ENCODE peak calls at places on chromosomes 1 and 21, in seven cellular contexts. One of them, this sample, is unnamed.
A peak's percentile ranks its signal among the peaks of the same experiment; 100 is the strongest.

GRCh38 chr1:32967863-32968571 is 3.4 kb upstream of the RNF19B start:
- DNase-seq in stimulated activated CD8-positive, alpha-beta memory T cell treated with anti-CD3 and anti-CD28 coated beads, Interleukin-15, amount 100 ng/mL, for 24 hours: no peak
- DNase-seq in GM12865: no peak
- DNase-seq in neural crest cell: no peak
- DNase-seq in activated gamma-delta T cell treated with Interleukin-2 at 50 U/mL for 16 hours: no peak
- DNase-seq in NCI-H524 treated with DMSO at 0.1 percent for 48 hours: no peak
- DNase-seq in thoracic aorta: no peak
- DNase-seq in this sample: no peak

GRCh38 chr21:25243809-25244208 is 363.5 kb downstream of the MRPL39 start:
- DNase-seq in stimulated activated CD8-positive, alpha-beta memory T cell treated with anti-CD3 and anti-CD28 coated beads, Interleukin-15, amount 100 ng/mL, for 24 hours: no peak
- DNase-seq in GM12865: no peak
- DNase-seq in neural crest cell: no peak
- DNase-seq in activated gamma-delta T cell treated with Interleukin-2 at 50 U/mL for 16 hours: no peak
- DNase-seq in NCI-H524 treated with DMSO at 0.1 percent for 48 hours: no peak
- DNase-seq in thoracic aorta: no peak
- DNase-seq in this sample: no peak

GRCh38 chr21:45513741-45514310 is 28.4 kb downstream of the SLC19A1 start:
- DNase-seq in stimulated activated CD8-positive, alpha-beta memory T cell treated with anti-CD3 and anti-CD28 coated beads, Interleukin-15, amount 100 ng/mL, for 24 hours: no peak
- DNase-seq in GM12865: no peak
- DNase-seq in neural crest cell: no peak
- DNase-seq in activated gamma-delta T cell treated with Interleukin-2 at 50 U/mL for 16 hours: no peak
- DNase-seq in NCI-H524 treated with DMSO at 0.1 percent for 48 hours: no peak
- DNase-seq in thoracic aorta: no peak
- DNase-seq in this sample: no peak

GRCh38 chr1:29943034-29943433 is 706.7 kb downstream of the PTPRU start:
- DNase-seq in stimulated activated CD8-positive, alpha-beta memory T cell treated with anti-CD3 and anti-CD28 coated beads, Interleukin-15, amount 100 ng/mL, for 24 hours: no peak
- DNase-seq in GM12865: no peak
- DNase-seq in neural crest cell: no peak
- DNase-seq in activated gamma-delta T cell treated with Interleukin-2 at 50 U/mL for 16 hours: no peak
- DNase-seq in NCI-H524 treated with DMSO at 0.1 percent for 48 hours: no peak
- DNase-seq in thoracic aorta: no peak
- DNase-seq in this sample: no peak

GRCh38 chr1:170149241-170149640 is 3.5 kb downstream of the NTMT2 start:
- DNase-seq in stimulated activated CD8-positive, alpha-beta memory T cell treated with anti-CD3 and anti-CD28 coated beads, Interleukin-15, amount 100 ng/mL, for 24 hours: no peak
- DNase-seq in GM12865: no peak
- DNase-seq in neural crest cell: no peak
- DNase-seq in activated gamma-delta T cell treated with Interleukin-2 at 50 U/mL for 16 hours: no peak
- DNase-seq in NCI-H524 treated with DMSO at 0.1 percent for 48 hours: no peak
- DNase-seq in thoracic aorta: no peak
- DNase-seq in this sample: no peak

GRCh38 chr1:28860332-28861073 is 48.5 kb downstream of the OPRD1 start:
- DNase-seq in stimulated activated CD8-positive, alpha-beta memory T cell treated with anti-CD3 and anti-CD28 coated beads, Interleukin-15, amount 100 ng/mL, for 24 hours: no peak
- DNase-seq in GM12865: no peak
- DNase-seq in neural crest cell: no peak
- DNase-seq in activated gamma-delta T cell treated with Interleukin-2 at 50 U/mL for 16 hours: no peak
- DNase-seq in NCI-H524 treated with DMSO at 0.1 percent for 48 hours: peak; percentile 71
- DNase-seq in thoracic aorta: no peak
- DNase-seq in this sample: no peak

GRCh38 chr1:158272681-158273080 is 17.0 kb upstream of the CD1C start:
- DNase-seq in stimulated activated CD8-positive, alpha-beta memory T cell treated with anti-CD3 and anti-CD28 coated beads, Interleukin-15, amount 100 ng/mL, for 24 hours: no peak
- DNase-seq in GM12865: no peak
- DNase-seq in neural crest cell: no peak
- DNase-seq in activated gamma-delta T cell treated with Interleukin-2 at 50 U/mL for 16 hours: no peak
- DNase-seq in NCI-H524 treated with DMSO at 0.1 percent for 48 hours: no peak
- DNase-seq in thoracic aorta: no peak
- DNase-seq in this sample: no peak

GRCh38 chr1:110152133-110152785 is 2.0 kb downstream of the SLC6A17 start:
- DNase-seq in stimulated activated CD8-positive, alpha-beta memory T cell treated with anti-CD3 and anti-CD28 coated beads, Interleukin-15, amount 100 ng/mL, for 24 hours: no peak
- DNase-seq in GM12865: no peak
- DNase-seq in neural crest cell: no peak
- DNase-seq in activated gamma-delta T cell treated with Interleukin-2 at 50 U/mL for 16 hours: no peak
- DNase-seq in NCI-H524 treated with DMSO at 0.1 percent for 48 hours: no peak
- DNase-seq in thoracic aorta: no peak
- DNase-seq in this sample: no peak

GRCh38 chr1:61157420-61157987 is 75.1 kb downstream of the NFIA start:
- DNase-seq in stimulated activated CD8-positive, alpha-beta memory T cell treated with anti-CD3 and anti-CD28 coated beads, Interleukin-15, amount 100 ng/mL, for 24 hours: no peak
- DNase-seq in GM12865: no peak
- DNase-seq in neural crest cell: no peak
- DNase-seq in activated gamma-delta T cell treated with Interleukin-2 at 50 U/mL for 16 hours: no peak
- DNase-seq in NCI-H524 treated with DMSO at 0.1 percent for 48 hours: no peak
- DNase-seq in thoracic aorta: no peak
- DNase-seq in this sample: no peak

GRCh38 chr21:41979335-41979734 is 25.5 kb upstream of the C2CD2 start:
- DNase-seq in stimulated activated CD8-positive, alpha-beta memory T cell treated with anti-CD3 and anti-CD28 coated beads, Interleukin-15, amount 100 ng/mL, for 24 hours: no peak
- DNase-seq in GM12865: peak; percentile 21
- DNase-seq in neural crest cell: no peak
- DNase-seq in activated gamma-delta T cell treated with Interleukin-2 at 50 U/mL for 16 hours: no peak
- DNase-seq in NCI-H524 treated with DMSO at 0.1 percent for 48 hours: no peak
- DNase-seq in thoracic aorta: no peak
- DNase-seq in this sample: no peak

GRCh38 chr1:81010156-81010555 is 790.6 kb upstream of the ADGRL2 start:
- DNase-seq in stimulated activated CD8-positive, alpha-beta memory T cell treated with anti-CD3 and anti-CD28 coated beads, Interleukin-15, amount 100 ng/mL, for 24 hours: no peak
- DNase-seq in GM12865: no peak
- DNase-seq in neural crest cell: no peak
- DNase-seq in activated gamma-delta T cell treated with Interleukin-2 at 50 U/mL for 16 hours: no peak
- DNase-seq in NCI-H524 treated with DMSO at 0.1 percent for 48 hours: no peak
- DNase-seq in thoracic aorta: no peak
- DNase-seq in this sample: no peak

GRCh38 chr1:153348511-153349362 is at the start of gene PGLYRP4:
- DNase-seq in stimulated activated CD8-positive, alpha-beta memory T cell treated with anti-CD3 and anti-CD28 coated beads, Interleukin-15, amount 100 ng/mL, for 24 hours: no peak
- DNase-seq in GM12865: no peak
- DNase-seq in neural crest cell: no peak
- DNase-seq in activated gamma-delta T cell treated with Interleukin-2 at 50 U/mL for 16 hours: no peak
- DNase-seq in NCI-H524 treated with DMSO at 0.1 percent for 48 hours: no peak
- DNase-seq in thoracic aorta: no peak
- DNase-seq in this sample: no peak

GRCh38 chr1:246681822-246682221 is 42.4 kb upstream of the SCCPDH start:
- DNase-seq in stimulated activated CD8-positive, alpha-beta memory T cell treated with anti-CD3 and anti-CD28 coated beads, Interleukin-15, amount 100 ng/mL, for 24 hours: no peak
- DNase-seq in GM12865: no peak
- DNase-seq in neural crest cell: no peak
- DNase-seq in activated gamma-delta T cell treated with Interleukin-2 at 50 U/mL for 16 hours: no peak
- DNase-seq in NCI-H524 treated with DMSO at 0.1 percent for 48 hours: peak; percentile 40
- DNase-seq in thoracic aorta: no peak
- DNase-seq in this sample: no peak

GRCh38 chr1:210250665-210250997 is 18.0 kb downstream of the SERTAD4 start:
- DNase-seq in stimulated activated CD8-positive, alpha-beta memory T cell treated with anti-CD3 and anti-CD28 coated beads, Interleukin-15, amount 100 ng/mL, for 24 hours: no peak
- DNase-seq in GM12865: no peak
- DNase-seq in neural crest cell: peak; percentile 31
- DNase-seq in activated gamma-delta T cell treated with Interleukin-2 at 50 U/mL for 16 hours: no peak
- DNase-seq in NCI-H524 treated with DMSO at 0.1 percent for 48 hours: peak; percentile 50
- DNase-seq in thoracic aorta: no peak
- DNase-seq in this sample: peak; percentile 67

GRCh38 chr1:28322209-28322608 is 6.6 kb upstream of the MED18 start:
- DNase-seq in stimulated activated CD8-positive, alpha-beta memory T cell treated with anti-CD3 and anti-CD28 coated beads, Interleukin-15, amount 100 ng/mL, for 24 hours: no peak
- DNase-seq in GM12865: no peak
- DNase-seq in neural crest cell: no peak
- DNase-seq in activated gamma-delta T cell treated with Interleukin-2 at 50 U/mL for 16 hours: no peak
- DNase-seq in NCI-H524 treated with DMSO at 0.1 percent for 48 hours: peak; percentile 8
- DNase-seq in thoracic aorta: no peak
- DNase-seq in this sample: no peak

GRCh38 chr1:188269956-188270355 is 1441.2 kb downstream of the PLA2G4A start:
- DNase-seq in stimulated activated CD8-positive, alpha-beta memory T cell treated with anti-CD3 and anti-CD28 coated beads, Interleukin-15, amount 100 ng/mL, for 24 hours: no peak
- DNase-seq in GM12865: no peak
- DNase-seq in neural crest cell: no peak
- DNase-seq in activated gamma-delta T cell treated with Interleukin-2 at 50 U/mL for 16 hours: no peak
- DNase-seq in NCI-H524 treated with DMSO at 0.1 percent for 48 hours: no peak
- DNase-seq in thoracic aorta: no peak
- DNase-seq in this sample: no peak

GRCh38 chr1:165481820-165482532 is 37.0 kb upstream of the RXRG start:
- DNase-seq in stimulated activated CD8-positive, alpha-beta memory T cell treated with anti-CD3 and anti-CD28 coated beads, Interleukin-15, amount 100 ng/mL, for 24 hours: no peak
- DNase-seq in GM12865: no peak
- DNase-seq in neural crest cell: no peak
- DNase-seq in activated gamma-delta T cell treated with Interleukin-2 at 50 U/mL for 16 hours: no peak
- DNase-seq in NCI-H524 treated with DMSO at 0.1 percent for 48 hours: no peak
- DNase-seq in thoracic aorta: peak; percentile 7
- DNase-seq in this sample: peak; percentile 12

GRCh38 chr1:27887215-27888035 is 15.1 kb downstream of the THEMIS2 start:
- DNase-seq in stimulated activated CD8-positive, alpha-beta memory T cell treated with anti-CD3 and anti-CD28 coated beads, Interleukin-15, amount 100 ng/mL, for 24 hours: no peak
- DNase-seq in GM12865: peak; percentile 90
- DNase-seq in neural crest cell: no peak
- DNase-seq in activated gamma-delta T cell treated with Interleukin-2 at 50 U/mL for 16 hours: peak; percentile 9
- DNase-seq in NCI-H524 treated with DMSO at 0.1 percent for 48 hours: no peak
- DNase-seq in thoracic aorta: no peak
- DNase-seq in this sample: no peak

GRCh38 chr21:27480841-27481261 is 514.0 kb upstream of the ADAMTS5 start:
- DNase-seq in stimulated activated CD8-positive, alpha-beta memory T cell treated with anti-CD3 and anti-CD28 coated beads, Interleukin-15, amount 100 ng/mL, for 24 hours: no peak
- DNase-seq in GM12865: peak; percentile 0
- DNase-seq in neural crest cell: no peak
- DNase-seq in activated gamma-delta T cell treated with Interleukin-2 at 50 U/mL for 16 hours: no peak
- DNase-seq in NCI-H524 treated with DMSO at 0.1 percent for 48 hours: no peak
- DNase-seq in thoracic aorta: no peak
- DNase-seq in this sample: no peak

GRCh38 chr1:47587891-47588582 is 150.2 kb downstream of the FOXD2 start:
- DNase-seq in stimulated activated CD8-positive, alpha-beta memory T cell treated with anti-CD3 and anti-CD28 coated beads, Interleukin-15, amount 100 ng/mL, for 24 hours: no peak
- DNase-seq in GM12865: no peak
- DNase-seq in neural crest cell: no peak
- DNase-seq in activated gamma-delta T cell treated with Interleukin-2 at 50 U/mL for 16 hours: no peak
- DNase-seq in NCI-H524 treated with DMSO at 0.1 percent for 48 hours: no peak
- DNase-seq in thoracic aorta: no peak
- DNase-seq in this sample: no peak

GRCh38 chr1:28123461-28123961 is 35.1 kb upstream of the EYA3 start:
- DNase-seq in stimulated activated CD8-positive, alpha-beta memory T cell treated with anti-CD3 and anti-CD28 coated beads, Interleukin-15, amount 100 ng/mL, for 24 hours: no peak
- DNase-seq in GM12865: no peak
- DNase-seq in neural crest cell: no peak
- DNase-seq in activated gamma-delta T cell treated with Interleukin-2 at 50 U/mL for 16 hours: no peak
- DNase-seq in NCI-H524 treated with DMSO at 0.1 percent for 48 hours: no peak
- DNase-seq in thoracic aorta: no peak
- DNase-seq in this sample: no peak

GRCh38 chr1:92030701-92031107 is 919 bp downstream of the EPHX4 start:
- DNase-seq in stimulated activated CD8-positive, alpha-beta memory T cell treated with anti-CD3 and anti-CD28 coated beads, Interleukin-15, amount 100 ng/mL, for 24 hours: no peak
- DNase-seq in GM12865: no peak
- DNase-seq in neural crest cell: no peak
- DNase-seq in activated gamma-delta T cell treated with Interleukin-2 at 50 U/mL for 16 hours: no peak
- DNase-seq in NCI-H524 treated with DMSO at 0.1 percent for 48 hours: no peak
- DNase-seq in thoracic aorta: no peak
- DNase-seq in this sample: no peak

GRCh38 chr21:31140025-31140424 is 101.7 kb upstream of the KRTAP19-8 start:
- DNase-seq in stimulated activated CD8-positive, alpha-beta memory T cell treated with anti-CD3 and anti-CD28 coated beads, Interleukin-15, amount 100 ng/mL, for 24 hours: no peak
- DNase-seq in GM12865: no peak
- DNase-seq in neural crest cell: no peak
- DNase-seq in activated gamma-delta T cell treated with Interleukin-2 at 50 U/mL for 16 hours: no peak
- DNase-seq in NCI-H524 treated with DMSO at 0.1 percent for 48 hours: no peak
- DNase-seq in thoracic aorta: no peak
- DNase-seq in this sample: no peak

GRCh38 chr1:111748618-111749337 is 6.9 kb upstream of the DDX20 start:
- DNase-seq in stimulated activated CD8-positive, alpha-beta memory T cell treated with anti-CD3 and anti-CD28 coated beads, Interleukin-15, amount 100 ng/mL, for 24 hours: no peak
- DNase-seq in GM12865: no peak
- DNase-seq in neural crest cell: no peak
- DNase-seq in activated gamma-delta T cell treated with Interleukin-2 at 50 U/mL for 16 hours: no peak
- DNase-seq in NCI-H524 treated with DMSO at 0.1 percent for 48 hours: no peak
- DNase-seq in thoracic aorta: no peak
- DNase-seq in this sample: no peak

GRCh38 chr1:31759266-31760023 is 4.7 kb downstream of the ADGRB2 start:
- DNase-seq in stimulated activated CD8-positive, alpha-beta memory T cell treated with anti-CD3 and anti-CD28 coated beads, Interleukin-15, amount 100 ng/mL, for 24 hours: no peak
- DNase-seq in GM12865: no peak
- DNase-seq in neural crest cell: no peak
- DNase-seq in activated gamma-delta T cell treated with Interleukin-2 at 50 U/mL for 16 hours: no peak
- DNase-seq in NCI-H524 treated with DMSO at 0.1 percent for 48 hours: no peak
- DNase-seq in thoracic aorta: no peak
- DNase-seq in this sample: no peak

GRCh38 chr1:182968846-182969734 is 16.1 kb upstream of the SHCBP1L start:
- DNase-seq in stimulated activated CD8-positive, alpha-beta memory T cell treated with anti-CD3 and anti-CD28 coated beads, Interleukin-15, amount 100 ng/mL, for 24 hours: no peak
- DNase-seq in GM12865: no peak
- DNase-seq in neural crest cell: no peak
- DNase-seq in activated gamma-delta T cell treated with Interleukin-2 at 50 U/mL for 16 hours: no peak
- DNase-seq in NCI-H524 treated with DMSO at 0.1 percent for 48 hours: no peak
- DNase-seq in thoracic aorta: no peak
- DNase-seq in this sample: no peak

GRCh38 chr1:247293047-247293446 is 37.2 kb downstream of the VN1R5 start:
- DNase-seq in stimulated activated CD8-positive, alpha-beta memory T cell treated with anti-CD3 and anti-CD28 coated beads, Interleukin-15, amount 100 ng/mL, for 24 hours: no peak
- DNase-seq in GM12865: no peak
- DNase-seq in neural crest cell: no peak
- DNase-seq in activated gamma-delta T cell treated with Interleukin-2 at 50 U/mL for 16 hours: no peak
- DNase-seq in NCI-H524 treated with DMSO at 0.1 percent for 48 hours: no peak
- DNase-seq in thoracic aorta: no peak
- DNase-seq in this sample: no peak

GRCh38 chr1:37307907-37308570 is 166.3 kb upstream of the ZC3H12A start:
- DNase-seq in stimulated activated CD8-positive, alpha-beta memory T cell treated with anti-CD3 and anti-CD28 coated beads, Interleukin-15, amount 100 ng/mL, for 24 hours: no peak
- DNase-seq in GM12865: no peak
- DNase-seq in neural crest cell: no peak
- DNase-seq in activated gamma-delta T cell treated with Interleukin-2 at 50 U/mL for 16 hours: no peak
- DNase-seq in NCI-H524 treated with DMSO at 0.1 percent for 48 hours: no peak
- DNase-seq in thoracic aorta: no peak
- DNase-seq in this sample: no peak

GRCh38 chr1:168513656-168514404 is 30.0 kb downstream of the XCL2 start:
- DNase-seq in stimulated activated CD8-positive, alpha-beta memory T cell treated with anti-CD3 and anti-CD28 coated beads, Interleukin-15, amount 100 ng/mL, for 24 hours: no peak
- DNase-seq in GM12865: no peak
- DNase-seq in neural crest cell: no peak
- DNase-seq in activated gamma-delta T cell treated with Interleukin-2 at 50 U/mL for 16 hours: no peak
- DNase-seq in NCI-H524 treated with DMSO at 0.1 percent for 48 hours: no peak
- DNase-seq in thoracic aorta: no peak
- DNase-seq in this sample: no peak

GRCh38 chr1:220176540-220176939 is 82.6 kb downstream of the IARS2 start:
- DNase-seq in stimulated activated CD8-positive, alpha-beta memory T cell treated with anti-CD3 and anti-CD28 coated beads, Interleukin-15, amount 100 ng/mL, for 24 hours: no peak
- DNase-seq in GM12865: no peak
- DNase-seq in neural crest cell: no peak
- DNase-seq in activated gamma-delta T cell treated with Interleukin-2 at 50 U/mL for 16 hours: no peak
- DNase-seq in NCI-H524 treated with DMSO at 0.1 percent for 48 hours: no peak
- DNase-seq in thoracic aorta: no peak
- DNase-seq in this sample: no peak